ENCODE peak calls at places on chromosome 10, in six cellular contexts. O is A549, Z is tibial nerve, J is HCT116, L is K562, X is WTC11. W is an unnamed sample.

GRCh38 chr10:131577178-131577555 is 265.6 kb upstream of the TCERG1L start:
- DNase-seq in O (no peak), J (no peak), Z (no peak), X (no peak), L (no peak), W (no peak)

GRCh38 chr10:104330168-104331117 is 7.8 kb downstream of the ITPRIP start:
- DNase-seq in L (no peak), Z (peak; percentile 79), J (no peak), O (no peak), X (no peak), W (peak; percentile 60)

GRCh38 chr10:8331896-8332729 is 277.6 kb downstream of the GATA3 start:
- DNase-seq in X (peak; percentile 29), Z (no peak), J (no peak), L (no peak), O (peak; percentile 34), W (peak; percentile 40)

GRCh38 chr10:119770928-119771327 is 45.1 kb downstream of the INPP5F start:
- DNase-seq in X (no peak), L (no peak), O (no peak), J (no peak), Z (no peak), W (no peak)

GRCh38 chr10:112852308-112852707 is 97.7 kb upstream of the TCF7L2 start:
- DNase-seq in X (no peak), Z (peak; percentile 24), J (no peak), O (no peak), L (no peak), W (no peak)

GRCh38 chr10:74377476-74377875 is 226.5 kb downstream of the ADK start:
- DNase-seq in Z (no peak), J (no peak), O (no peak), L (no peak), X (no peak), W (no peak)

GRCh38 chr10:114471906-114472873 is 67.9 kb upstream of the AFAP1L2 start:
- DNase-seq in X (no peak), Z (no peak), L (no peak), J (no peak), O (no peak), W (no peak)

GRCh38 chr10:49444349-49444748 is 48.5 kb upstream of the DRGX start:
- DNase-seq in O (no peak), J (no peak), Z (no peak), L (no peak), X (no peak), W (no peak)

GRCh38 chr10:119474606-119475005 is 67.9 kb downstream of the RGS10 start:
- DNase-seq in Z (no peak), O (no peak), J (no peak), X (no peak), L (no peak), W (no peak)

GRCh38 chr10:13816195-13816926 is 229.6 kb downstream of the PRPF18 start:
- DNase-seq in L (no peak), Z (peak; percentile 55), J (no peak), O (no peak), X (no peak), W (no peak)

GRCh38 chr10:81532403-81532802 is 342.6 kb upstream of the NRG3 start:
- DNase-seq in X (no peak), Z (no peak), J (no peak), L (no peak), O (no peak), W (no peak)

GRCh38 chr10:124911124-124912051 is 30.5 kb upstream of the ZRANB1 start:
- DNase-seq in J (no peak), X (no peak), Z (peak; percentile 38), O (no peak), L (peak; percentile 14), W (no peak)

GRCh38 chr10:79438021-79438698 is 7.3 kb downstream of the ZCCHC24 start:
- DNase-seq in O (no peak), L (no peak), J (no peak), X (no peak), Z (no peak), W (no peak)

GRCh38 chr10:129958118-129958685 is 5.9 kb downstream of the EBF3 start:
- DNase-seq in L (no peak), Z (no peak), J (no peak), X (no peak), O (no peak), W (no peak)

GRCh38 chr10:22086730-22087364 is 83.3 kb upstream of the DNAJC1 start:
- DNase-seq in Z (peak; percentile 92), J (peak; percentile 38), L (peak; percentile 20), O (peak; percentile 44), X (peak; percentile 59), W (peak; percentile 56)

GRCh38 chr10:117254338-117254737 is 13.4 kb downstream of the SLC18A2 start:
- DNase-seq in J (no peak), L (no peak), O (no peak), X (no peak), Z (no peak), W (no peak)

GRCh38 chr10:49610735-49611165 is 640 bp downstream of the SLC18A3 start:
- DNase-seq in X (no peak), O (no peak), Z (no peak), L (no peak), J (no peak), W (no peak)

GRCh38 chr10:69443354-69443753 is 7.9 kb upstream of the TSPAN15 start:
- DNase-seq in J (no peak), O (no peak), X (no peak), Z (no peak), L (no peak), W (no peak)

GRCh38 chr10:59124187-59124586 is 52.3 kb upstream of the PHYHIPL start:
- DNase-seq in O (no peak), Z (no peak), L (no peak), X (no peak), J (no peak), W (no peak)

GRCh38 chr10:124225029-124225467 is 131.7 kb upstream of the CHST15 start:
- DNase-seq in Z (no peak), X (no peak), L (no peak), J (no peak), O (no peak), W (no peak)

GRCh38 chr10:120945182-120945581 is 94.0 kb downstream of the WDR11 start:
- DNase-seq in Z (no peak), J (no peak), X (no peak), L (no peak), O (no peak), W (no peak)

GRCh38 chr10:120942806-120943413 is 91.7 kb downstream of the WDR11 start:
- DNase-seq in J (peak; percentile 81), Z (peak; percentile 84), L (peak; percentile 59), X (peak; percentile 89), O (peak; percentile 71), W (peak; percentile 79)

GRCh38 chr10:120944586-120945125 is 93.5 kb downstream of the WDR11 start:
- DNase-seq in X (no peak), O (no peak), Z (no peak), L (no peak), J (no peak), W (no peak)

GRCh38 chr10:120941468-120941867 is 90.3 kb downstream of the WDR11 start:
- DNase-seq in X (no peak), J (no peak), Z (no peak), O (no peak), L (no peak), W (peak; percentile 71)

DNA sequence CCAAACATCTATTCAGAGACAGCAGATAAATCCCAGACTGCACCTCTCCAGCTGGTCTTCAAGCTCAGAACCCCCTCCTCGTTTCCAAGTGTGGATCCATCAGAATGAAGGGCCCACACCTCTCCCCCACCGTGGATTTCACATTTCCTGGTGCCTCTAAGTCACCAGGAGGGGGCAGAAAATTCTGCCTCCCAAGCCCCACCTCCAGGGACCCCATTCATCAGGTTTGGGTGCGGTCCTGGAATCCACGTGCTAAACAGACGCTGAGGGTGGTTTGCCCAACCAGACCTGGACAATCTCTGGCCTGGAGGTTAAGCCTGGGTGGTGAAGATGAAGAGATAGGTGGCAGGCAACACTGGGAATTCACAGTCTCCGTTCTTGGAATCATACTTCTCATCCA is 92.4 kb downstream of the WDR11 start:
- DNase-seq in O (no peak), X (no peak), L (peak; percentile 14), J (no peak), Z (no peak), W (no peak)
- TF ChIP-seq CTCF in O (no peak), X (no peak), L (no peak), J (no peak), Z (no peak), W (no peak)

GRCh38 chr10:86710987-86711236 is 42.6 kb downstream of the LDB3 start:
- DNase-seq in X (no peak), Z (no peak), J (no peak), L (no peak), O (no peak), W (no peak)
- TF ChIP-seq CTCF in X (peak; percentile 65), Z (no peak), J (no peak), L (no peak), O (no peak), W (no peak)

DNA sequence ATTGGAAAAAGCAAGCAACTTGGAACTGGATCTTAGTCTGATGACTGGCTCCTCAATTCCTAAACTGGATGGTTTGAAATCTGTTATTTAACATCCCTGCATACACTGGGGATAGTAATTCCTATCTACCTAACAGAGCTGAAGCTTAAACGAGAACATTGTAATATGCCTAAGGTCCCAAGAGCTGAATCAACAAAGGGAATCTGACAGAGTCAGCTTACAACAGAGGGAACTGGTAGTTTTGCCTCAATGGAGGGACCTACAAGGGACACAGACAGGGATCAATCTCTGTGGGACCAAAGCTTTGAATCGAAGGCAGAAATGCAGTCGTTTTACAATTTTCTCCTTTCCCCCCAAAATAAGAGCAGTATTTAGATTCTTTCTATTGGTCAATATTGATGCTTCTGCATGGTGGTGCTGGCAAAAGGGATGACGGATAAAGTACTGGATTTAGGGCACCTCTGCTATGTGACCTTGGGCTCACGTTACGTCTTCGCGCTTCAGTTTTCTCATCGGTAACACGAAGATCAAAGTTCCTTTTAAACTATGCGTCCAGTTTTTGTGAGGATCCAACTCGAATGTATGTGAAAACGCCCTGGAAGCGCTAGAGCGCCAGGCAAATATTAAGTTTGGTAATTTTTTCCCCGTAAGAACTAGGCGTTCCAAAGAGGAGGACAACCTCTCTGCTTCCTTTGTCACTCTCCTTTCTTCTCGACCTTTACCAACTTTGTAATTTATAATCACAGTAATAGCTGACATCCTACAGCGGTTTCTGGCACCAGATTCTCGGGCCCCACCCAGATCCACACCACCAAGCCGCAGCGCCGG is 1.1 kb downstream of the ACTR1A start:
- DNase-seq in O (no peak), L (no peak), J (no peak), X (no peak), Z (no peak), W (no peak)
- TF ChIP-seq CTCF in O (no peak), L (no peak), J (no peak), X (no peak), Z (no peak), W (no peak)

GRCh38 chr10:34176351-34176750 is 638.7 kb downstream of the PARD3 start:
- DNase-seq in L (no peak), O (no peak), J (no peak), X (no peak), Z (no peak), W (no peak)
- TF ChIP-seq CTCF in L (no peak), O (no peak), J (no peak), X (no peak), Z (no peak), W (no peak)